ENCODE peak calls at places on chromosomes 3 and 15, in eight cellular contexts. One of them, this sample, is unnamed.

GRCh38 chr15:92014461-92015030 is 161.0 kb downstream of the SLCO3A1 start:
- DNase-seq in HEK293T: no peak
- DNase-seq in kidney glomerular epithelial cell: no peak
- DNase-seq in cortex of kidney: no peak
- DNase-seq in stimulated activated CD8-positive, alpha-beta memory T cell treated with anti-CD3 and anti-CD28 coated beads, Interleukin-4, amount 100 ng/mL, for 24 hours: no peak
- DNase-seq in Daoy: peak
- DNase-seq in omental fat pad: no peak
- DNase-seq in nucleus accumbens: no peak
- DNase-seq in this sample: no peak

GRCh38 chr3:69338891-69339290 is 47.0 kb downstream of the FRMD4B start:
- DNase-seq in HEK293T: no peak
- DNase-seq in kidney glomerular epithelial cell: no peak
- DNase-seq in cortex of kidney: no peak
- DNase-seq in stimulated activated CD8-positive, alpha-beta memory T cell treated with anti-CD3 and anti-CD28 coated beads, Interleukin-4, amount 100 ng/mL, for 24 hours: no peak
- DNase-seq in Daoy: no peak
- DNase-seq in omental fat pad: no peak
- DNase-seq in nucleus accumbens: no peak
- DNase-seq in this sample: no peak

GRCh38 chr3:119643094-119643493 is 17.3 kb downstream of the POPDC2 start:
- DNase-seq in HEK293T: no peak
- DNase-seq in kidney glomerular epithelial cell: no peak
- DNase-seq in cortex of kidney: no peak
- DNase-seq in stimulated activated CD8-positive, alpha-beta memory T cell treated with anti-CD3 and anti-CD28 coated beads, Interleukin-4, amount 100 ng/mL, for 24 hours: no peak
- DNase-seq in Daoy: peak
- DNase-seq in omental fat pad: no peak
- DNase-seq in nucleus accumbens: no peak
- DNase-seq in this sample: no peak

GRCh38 chr15:77723756-77724155 is 91.0 kb upstream of the LINGO1 start:
- DNase-seq in HEK293T: no peak
- DNase-seq in kidney glomerular epithelial cell: no peak
- DNase-seq in cortex of kidney: no peak
- DNase-seq in stimulated activated CD8-positive, alpha-beta memory T cell treated with anti-CD3 and anti-CD28 coated beads, Interleukin-4, amount 100 ng/mL, for 24 hours: no peak
- DNase-seq in Daoy: no peak
- DNase-seq in omental fat pad: no peak
- DNase-seq in nucleus accumbens: no peak
- DNase-seq in this sample: no peak

GRCh38 chr3:113054552-113054951 is 63.8 kb downstream of the GTPBP8 start:
- DNase-seq in HEK293T: no peak
- DNase-seq in kidney glomerular epithelial cell: no peak
- DNase-seq in cortex of kidney: no peak
- DNase-seq in stimulated activated CD8-positive, alpha-beta memory T cell treated with anti-CD3 and anti-CD28 coated beads, Interleukin-4, amount 100 ng/mL, for 24 hours: no peak
- DNase-seq in Daoy: no peak
- DNase-seq in omental fat pad: no peak
- DNase-seq in nucleus accumbens: no peak
- DNase-seq in this sample: no peak

GRCh38 chr15:51097553-51098330 is 3.0 kb upstream of the TNFAIP8L3 start:
- DNase-seq in HEK293T: no peak
- DNase-seq in kidney glomerular epithelial cell: peak
- DNase-seq in cortex of kidney: no peak
- DNase-seq in stimulated activated CD8-positive, alpha-beta memory T cell treated with anti-CD3 and anti-CD28 coated beads, Interleukin-4, amount 100 ng/mL, for 24 hours: no peak
- DNase-seq in Daoy: peak
- DNase-seq in omental fat pad: no peak
- DNase-seq in nucleus accumbens: no peak
- DNase-seq in this sample: no peak

GRCh38 chr3:175535351-175535750 is 676.2 kb downstream of the NAALADL2 start:
- DNase-seq in HEK293T: no peak
- DNase-seq in kidney glomerular epithelial cell: no peak
- DNase-seq in cortex of kidney: no peak
- DNase-seq in stimulated activated CD8-positive, alpha-beta memory T cell treated with anti-CD3 and anti-CD28 coated beads, Interleukin-4, amount 100 ng/mL, for 24 hours: no peak
- DNase-seq in Daoy: no peak
- DNase-seq in omental fat pad: no peak
- DNase-seq in nucleus accumbens: no peak
- DNase-seq in this sample: no peak

GRCh38 chr3:108021131-108021530 is 69.7 kb downstream of the CD47 start:
- DNase-seq in HEK293T: no peak
- DNase-seq in kidney glomerular epithelial cell: no peak
- DNase-seq in cortex of kidney: no peak
- DNase-seq in stimulated activated CD8-positive, alpha-beta memory T cell treated with anti-CD3 and anti-CD28 coated beads, Interleukin-4, amount 100 ng/mL, for 24 hours: no peak
- DNase-seq in Daoy: no peak
- DNase-seq in omental fat pad: no peak
- DNase-seq in nucleus accumbens: no peak
- DNase-seq in this sample: no peak

GRCh38 chr3:44338010-44338827 is at the start of gene TCAIM:
- DNase-seq in HEK293T: peak
- DNase-seq in kidney glomerular epithelial cell: peak
- DNase-seq in cortex of kidney: peak
- DNase-seq in stimulated activated CD8-positive, alpha-beta memory T cell treated with anti-CD3 and anti-CD28 coated beads, Interleukin-4, amount 100 ng/mL, for 24 hours: peak
- DNase-seq in Daoy: peak
- DNase-seq in omental fat pad: peak
- DNase-seq in nucleus accumbens: peak
- DNase-seq in this sample: peak

GRCh38 chr3:156691920-156692319 is 17.5 kb downstream of the TIPARP start:
- DNase-seq in HEK293T: no peak
- DNase-seq in kidney glomerular epithelial cell: no peak
- DNase-seq in cortex of kidney: no peak
- DNase-seq in stimulated activated CD8-positive, alpha-beta memory T cell treated with anti-CD3 and anti-CD28 coated beads, Interleukin-4, amount 100 ng/mL, for 24 hours: no peak
- DNase-seq in Daoy: peak
- DNase-seq in omental fat pad: no peak
- DNase-seq in nucleus accumbens: no peak
- DNase-seq in this sample: no peak

GRCh38 chr15:86615816-86616215 is 536.1 kb downstream of the AGBL1 start:
- DNase-seq in HEK293T: no peak
- DNase-seq in kidney glomerular epithelial cell: no peak
- DNase-seq in cortex of kidney: no peak
- DNase-seq in stimulated activated CD8-positive, alpha-beta memory T cell treated with anti-CD3 and anti-CD28 coated beads, Interleukin-4, amount 100 ng/mL, for 24 hours: no peak
- DNase-seq in Daoy: no peak
- DNase-seq in omental fat pad: no peak
- DNase-seq in nucleus accumbens: no peak
- DNase-seq in this sample: no peak

GRCh38 chr3:126511291-126511690 is 6.3 kb downstream of the UROC1 start:
- DNase-seq in HEK293T: no peak
- DNase-seq in kidney glomerular epithelial cell: no peak
- DNase-seq in cortex of kidney: no peak
- DNase-seq in stimulated activated CD8-positive, alpha-beta memory T cell treated with anti-CD3 and anti-CD28 coated beads, Interleukin-4, amount 100 ng/mL, for 24 hours: no peak
- DNase-seq in Daoy: no peak
- DNase-seq in omental fat pad: no peak
- DNase-seq in nucleus accumbens: no peak
- DNase-seq in this sample: no peak

GRCh38 chr15:29669823-29670222 is 152.4 kb downstream of the TJP1 start:
- DNase-seq in HEK293T: no peak
- DNase-seq in kidney glomerular epithelial cell: peak
- DNase-seq in cortex of kidney: no peak
- DNase-seq in stimulated activated CD8-positive, alpha-beta memory T cell treated with anti-CD3 and anti-CD28 coated beads, Interleukin-4, amount 100 ng/mL, for 24 hours: no peak
- DNase-seq in Daoy: peak
- DNase-seq in omental fat pad: no peak
- DNase-seq in nucleus accumbens: no peak
- DNase-seq in this sample: no peak

GRCh38 chr15:90981681-90982080 is 12.7 kb downstream of the PRC1 start:
- DNase-seq in HEK293T: no peak
- DNase-seq in kidney glomerular epithelial cell: no peak
- DNase-seq in cortex of kidney: no peak
- DNase-seq in stimulated activated CD8-positive, alpha-beta memory T cell treated with anti-CD3 and anti-CD28 coated beads, Interleukin-4, amount 100 ng/mL, for 24 hours: no peak
- DNase-seq in Daoy: no peak
- DNase-seq in omental fat pad: no peak
- DNase-seq in nucleus accumbens: no peak
- DNase-seq in this sample: no peak

GRCh38 chr3:48651763-48652162 is 10.9 kb downstream of the CELSR3 start:
- DNase-seq in HEK293T: no peak
- DNase-seq in kidney glomerular epithelial cell: no peak
- DNase-seq in cortex of kidney: no peak
- DNase-seq in stimulated activated CD8-positive, alpha-beta memory T cell treated with anti-CD3 and anti-CD28 coated beads, Interleukin-4, amount 100 ng/mL, for 24 hours: no peak
- DNase-seq in Daoy: no peak
- DNase-seq in omental fat pad: no peak
- DNase-seq in nucleus accumbens: no peak
- DNase-seq in this sample: no peak

GRCh38 chr3:170355738-170356595 is 1.5 kb upstream of the SKIL start:
- DNase-seq in HEK293T: no peak
- DNase-seq in kidney glomerular epithelial cell: peak
- DNase-seq in cortex of kidney: no peak
- DNase-seq in stimulated activated CD8-positive, alpha-beta memory T cell treated with anti-CD3 and anti-CD28 coated beads, Interleukin-4, amount 100 ng/mL, for 24 hours: no peak
- DNase-seq in Daoy: peak
- DNase-seq in omental fat pad: no peak
- DNase-seq in nucleus accumbens: no peak
- DNase-seq in this sample: peak

GRCh38 chr3:97689962-97690361 is 74.6 kb upstream of the ARL6 start:
- DNase-seq in HEK293T: no peak
- DNase-seq in kidney glomerular epithelial cell: no peak
- DNase-seq in cortex of kidney: no peak
- DNase-seq in stimulated activated CD8-positive, alpha-beta memory T cell treated with anti-CD3 and anti-CD28 coated beads, Interleukin-4, amount 100 ng/mL, for 24 hours: no peak
- DNase-seq in Daoy: no peak
- DNase-seq in omental fat pad: no peak
- DNase-seq in nucleus accumbens: no peak
- DNase-seq in this sample: no peak

GRCh38 chr3:50405249-50405648 is 45.9 kb upstream of the TMEM115 start:
- DNase-seq in HEK293T: peak
- DNase-seq in kidney glomerular epithelial cell: peak
- DNase-seq in cortex of kidney: no peak
- DNase-seq in stimulated activated CD8-positive, alpha-beta memory T cell treated with anti-CD3 and anti-CD28 coated beads, Interleukin-4, amount 100 ng/mL, for 24 hours: no peak
- DNase-seq in Daoy: peak
- DNase-seq in omental fat pad: no peak
- DNase-seq in nucleus accumbens: no peak
- DNase-seq in this sample: no peak

GRCh38 chr3:142931222-142931621 is 32.3 kb downstream of the PAQR9 start:
- DNase-seq in HEK293T: peak
- DNase-seq in kidney glomerular epithelial cell: no peak
- DNase-seq in cortex of kidney: no peak
- DNase-seq in stimulated activated CD8-positive, alpha-beta memory T cell treated with anti-CD3 and anti-CD28 coated beads, Interleukin-4, amount 100 ng/mL, for 24 hours: no peak
- DNase-seq in Daoy: peak
- DNase-seq in omental fat pad: no peak
- DNase-seq in nucleus accumbens: no peak
- DNase-seq in this sample: no peak

GRCh38 chr3:167813169-167814123 is 77.9 kb downstream of the SERPINI1 start:
- DNase-seq in HEK293T: no peak
- DNase-seq in kidney glomerular epithelial cell: no peak
- DNase-seq in cortex of kidney: no peak
- DNase-seq in stimulated activated CD8-positive, alpha-beta memory T cell treated with anti-CD3 and anti-CD28 coated beads, Interleukin-4, amount 100 ng/mL, for 24 hours: no peak
- DNase-seq in Daoy: no peak
- DNase-seq in omental fat pad: no peak
- DNase-seq in nucleus accumbens: no peak
- DNase-seq in this sample: no peak

GRCh38 chr15:32651229-32651837 is 9.8 kb downstream of the SCG5 start:
- DNase-seq in HEK293T: peak
- DNase-seq in kidney glomerular epithelial cell: peak
- DNase-seq in cortex of kidney: no peak
- DNase-seq in stimulated activated CD8-positive, alpha-beta memory T cell treated with anti-CD3 and anti-CD28 coated beads, Interleukin-4, amount 100 ng/mL, for 24 hours: peak
- DNase-seq in Daoy: peak
- DNase-seq in omental fat pad: no peak
- DNase-seq in nucleus accumbens: no peak
- DNase-seq in this sample: no peak

GRCh38 chr3:171935261-171936123 is 92.3 kb downstream of the TMEM212 start:
- DNase-seq in HEK293T: no peak
- DNase-seq in kidney glomerular epithelial cell: no peak
- DNase-seq in cortex of kidney: no peak
- DNase-seq in stimulated activated CD8-positive, alpha-beta memory T cell treated with anti-CD3 and anti-CD28 coated beads, Interleukin-4, amount 100 ng/mL, for 24 hours: no peak
- DNase-seq in Daoy: no peak
- DNase-seq in omental fat pad: no peak
- DNase-seq in nucleus accumbens: no peak
- DNase-seq in this sample: no peak

GRCh38 chr3:149449799-149450198 is 24.7 kb upstream of the TM4SF4 start:
- DNase-seq in HEK293T: no peak
- DNase-seq in kidney glomerular epithelial cell: peak
- DNase-seq in cortex of kidney: no peak
- DNase-seq in stimulated activated CD8-positive, alpha-beta memory T cell treated with anti-CD3 and anti-CD28 coated beads, Interleukin-4, amount 100 ng/mL, for 24 hours: no peak
- DNase-seq in Daoy: no peak
- DNase-seq in omental fat pad: no peak
- DNase-seq in nucleus accumbens: no peak
- DNase-seq in this sample: no peak

GRCh38 chr15:94416829-94417228 is 185.5 kb downstream of the MCTP2 start:
- DNase-seq in HEK293T: no peak
- DNase-seq in kidney glomerular epithelial cell: no peak
- DNase-seq in cortex of kidney: no peak
- DNase-seq in stimulated activated CD8-positive, alpha-beta memory T cell treated with anti-CD3 and anti-CD28 coated beads, Interleukin-4, amount 100 ng/mL, for 24 hours: no peak
- DNase-seq in Daoy: no peak
- DNase-seq in omental fat pad: no peak
- DNase-seq in nucleus accumbens: no peak
- DNase-seq in this sample: no peak

GRCh38 chr3:150631515-150632221 is 28.5 kb downstream of the SELENOT start:
- DNase-seq in HEK293T: no peak
- DNase-seq in kidney glomerular epithelial cell: no peak
- DNase-seq in cortex of kidney: no peak
- DNase-seq in stimulated activated CD8-positive, alpha-beta memory T cell treated with anti-CD3 and anti-CD28 coated beads, Interleukin-4, amount 100 ng/mL, for 24 hours: no peak
- DNase-seq in Daoy: no peak
- DNase-seq in omental fat pad: no peak
- DNase-seq in nucleus accumbens: no peak
- DNase-seq in this sample: no peak

GRCh38 chr3:41334426-41334825 is 135.1 kb downstream of the CTNNB1 start:
- DNase-seq in HEK293T: no peak
- DNase-seq in kidney glomerular epithelial cell: no peak
- DNase-seq in cortex of kidney: no peak
- DNase-seq in stimulated activated CD8-positive, alpha-beta memory T cell treated with anti-CD3 and anti-CD28 coated beads, Interleukin-4, amount 100 ng/mL, for 24 hours: no peak
- DNase-seq in Daoy: no peak
- DNase-seq in omental fat pad: no peak
- DNase-seq in nucleus accumbens: no peak
- DNase-seq in this sample: no peak

GRCh38 chr15:80743189-80743833 is 35.9 kb upstream of the CEMIP start:
- DNase-seq in HEK293T: no peak
- DNase-seq in kidney glomerular epithelial cell: no peak
- DNase-seq in cortex of kidney: no peak
- DNase-seq in stimulated activated CD8-positive, alpha-beta memory T cell treated with anti-CD3 and anti-CD28 coated beads, Interleukin-4, amount 100 ng/mL, for 24 hours: no peak
- DNase-seq in Daoy: no peak
- DNase-seq in omental fat pad: no peak
- DNase-seq in nucleus accumbens: no peak
- DNase-seq in this sample: no peak

GRCh38 chr3:17384567-17385296 is 357.7 kb downstream of the TBC1D5 start:
- DNase-seq in HEK293T: no peak
- DNase-seq in kidney glomerular epithelial cell: peak
- DNase-seq in cortex of kidney: no peak
- DNase-seq in stimulated activated CD8-positive, alpha-beta memory T cell treated with anti-CD3 and anti-CD28 coated beads, Interleukin-4, amount 100 ng/mL, for 24 hours: no peak
- DNase-seq in Daoy: no peak
- DNase-seq in omental fat pad: no peak
- DNase-seq in nucleus accumbens: no peak
- DNase-seq in this sample: no peak

GRCh38 chr3:190258634-190259033 is 63.6 kb downstream of the CLDN1 start:
- DNase-seq in HEK293T: peak
- DNase-seq in kidney glomerular epithelial cell: peak
- DNase-seq in cortex of kidney: no peak
- DNase-seq in stimulated activated CD8-positive, alpha-beta memory T cell treated with anti-CD3 and anti-CD28 coated beads, Interleukin-4, amount 100 ng/mL, for 24 hours: no peak
- DNase-seq in Daoy: no peak
- DNase-seq in omental fat pad: no peak
- DNase-seq in nucleus accumbens: no peak
- DNase-seq in this sample: no peak

GRCh38 chr3:123678108-123678511 is 93.3 kb upstream of the HACD2 start:
- DNase-seq in HEK293T: no peak
- DNase-seq in kidney glomerular epithelial cell: peak
- DNase-seq in cortex of kidney: no peak
- DNase-seq in stimulated activated CD8-positive, alpha-beta memory T cell treated with anti-CD3 and anti-CD28 coated beads, Interleukin-4, amount 100 ng/mL, for 24 hours: no peak
- DNase-seq in Daoy: peak
- DNase-seq in omental fat pad: no peak
- DNase-seq in nucleus accumbens: no peak
- DNase-seq in this sample: no peak

GRCh38 chr15:98715890-98716443 is 67.6 kb downstream of the IGF1R start:
- DNase-seq in HEK293T: no peak
- DNase-seq in kidney glomerular epithelial cell: no peak
- DNase-seq in cortex of kidney: no peak
- DNase-seq in stimulated activated CD8-positive, alpha-beta memory T cell treated with anti-CD3 and anti-CD28 coated beads, Interleukin-4, amount 100 ng/mL, for 24 hours: no peak
- DNase-seq in Daoy: no peak
- DNase-seq in omental fat pad: no peak
- DNase-seq in nucleus accumbens: no peak
- DNase-seq in this sample: no peak